ENCODE peak calls at places on chromosome X, in nine cellular contexts. J is A673, K is breast epithelium, O is MM.1S, B is neuronal stem cell, I is SJSA1, A is transverse colon, Z is heart left ventricle, Q is GM23338. C is an unnamed sample. For H3K4me1, the result is how much of the 10 kb centered on the place peaks cover.

GRCh38 chrX:35919536-35920309 is at the start of gene CFAP47:
- DNase-seq in Z (no peak), Q (peak), A (peak), J (peak), I (no peak), O (peak), B (peak), K (no peak), C (no peak)

GRCh38 chrX:71536285-71536684 is 3.4 kb downstream of the OGT start:
- DNase-seq in Q (no peak), A (no peak), B (no peak), J (no peak), O (peak), I (no peak), Z (no peak), K (no peak), C (no peak)

GRCh38 chrX:77299549-77299948 is 147.6 kb upstream of the FGF16 start:
- DNase-seq in B (no peak), O (no peak), Q (no peak), K (no peak), Z (no peak), A (no peak), J (no peak), I (no peak), C (no peak)

GRCh38 chrX:78199851-78200250 is 60.4 kb upstream of the TAF9B start:
- DNase-seq in J (peak), I (no peak), K (no peak), B (no peak), O (peak), Z (no peak), A (no peak), Q (peak), C (no peak)

GRCh38 chrX:30865020-30865419 is 24.0 kb downstream of the TAB3 start:
- DNase-seq in J (peak), Z (no peak), B (no peak), K (no peak), O (peak), A (no peak), Q (peak), I (no peak), C (no peak)

GRCh38 chrX:41921492-41922124 is 1.7 kb downstream of the CASK start:
- DNase-seq in J (peak), A (no peak), B (no peak), K (no peak), Q (no peak), Z (no peak), O (peak), I (no peak), C (no peak)

GRCh38 chrX:54810532-54810931 is 3.0 kb downstream of the MAGED2 start:
- DNase-seq in Z (no peak), O (no peak), B (no peak), K (no peak), I (no peak), Q (no peak), A (no peak), J (no peak), C (no peak)

GRCh38 chrX:152632445-152633097 is 5.1 kb upstream of the GABRQ start:
- DNase-seq in B (peak), Q (peak), A (peak), I (peak), J (peak), K (peak), Z (peak), O (peak), C (no peak)

GRCh38 chrX:154044045-154044444 is 24.3 kb upstream of the IRAK1 start:
- DNase-seq in I (no peak), A (no peak), J (no peak), Q (no peak), Z (no peak), K (no peak), O (no peak), B (no peak), C (no peak)
- H3K4me1 ChIP-seq in I (under half), A (under half), J (under half), Q (under half), Z (half or more), K (under half), O (under half), B (under half), C (under half)

GRCh38 chrX:109739625-109740024 is 6.6 kb upstream of the ACSL4 start:
- DNase-seq in K (no peak), Z (no peak), O (no peak), B (no peak), Q (no peak), J (no peak), A (no peak), I (no peak), C (no peak)
- H3K4me1 ChIP-seq in K (under half), Z (under half), O (under half), B (under half), Q (under half), J (under half), A (under half), I (under half), C (under half)

DNA sequence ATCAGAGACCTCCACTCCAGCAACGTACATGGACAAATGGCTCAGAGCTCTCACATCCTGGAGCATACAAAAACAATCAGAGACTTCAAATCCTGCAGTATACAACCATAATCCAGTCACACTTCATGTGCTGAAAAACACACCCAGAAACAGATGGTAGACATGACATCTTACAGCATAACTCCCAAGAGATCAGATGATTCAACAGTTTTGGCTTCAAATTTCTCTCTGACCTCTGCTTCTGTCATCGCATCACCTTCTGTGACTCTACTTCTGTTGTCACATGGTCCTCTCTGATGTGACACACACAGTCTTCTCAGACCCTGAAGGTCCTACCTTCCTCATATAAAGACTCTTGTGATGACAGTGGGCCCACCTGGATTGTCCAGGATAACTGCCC is 18.5 kb downstream of the SUV39H1 start:
- DNase-seq in A (no peak), Z (no peak), J (no peak), K (no peak), I (no peak), O (no peak), B (no peak), Q (no peak), C (no peak)
- H3K4me1 ChIP-seq in A (under half), Z (under half), J (under half), K (under half), I (under half), O (under half), B (under half), Q (under half), C (under half)

GRCh38 chrX:10159069-10159468 is 2.3 kb downstream of the CLCN4 start:
- DNase-seq in B (no peak), Z (no peak), J (no peak), K (no peak), I (no peak), O (no peak), Q (peak), A (no peak), C (no peak)
- H3K4me1 ChIP-seq in B (under half), Z (under half), J (under half), K (under half), I (under half), O (under half), Q (under half), A (under half), C (under half)

GRCh38 chrX:7110821-7111276 is 36.7 kb upstream of the STS start:
- DNase-seq in O (peak), B (no peak), I (no peak), Z (no peak), K (no peak), Q (no peak), A (no peak), J (no peak), C (no peak)

GRCh38 chrX:7108995-7109634 is 38.4 kb upstream of the STS start:
- DNase-seq in B (peak), K (no peak), Q (no peak), Z (no peak), A (no peak), I (no peak), O (no peak), J (peak), C (no peak)

GRCh38 chrX:7109838-7110793 is 37.4 kb upstream of the STS start:
- DNase-seq in K (no peak), I (no peak), A (no peak), B (no peak), Z (no peak), Q (no peak), J (peak), O (no peak), C (no peak)

GRCh38 chrX:7111518-7111917 is 36.0 kb upstream of the STS start:
- DNase-seq in Q (no peak), A (no peak), Z (no peak), O (no peak), J (no peak), I (no peak), K (no peak), B (no peak), C (no peak)

DNA sequence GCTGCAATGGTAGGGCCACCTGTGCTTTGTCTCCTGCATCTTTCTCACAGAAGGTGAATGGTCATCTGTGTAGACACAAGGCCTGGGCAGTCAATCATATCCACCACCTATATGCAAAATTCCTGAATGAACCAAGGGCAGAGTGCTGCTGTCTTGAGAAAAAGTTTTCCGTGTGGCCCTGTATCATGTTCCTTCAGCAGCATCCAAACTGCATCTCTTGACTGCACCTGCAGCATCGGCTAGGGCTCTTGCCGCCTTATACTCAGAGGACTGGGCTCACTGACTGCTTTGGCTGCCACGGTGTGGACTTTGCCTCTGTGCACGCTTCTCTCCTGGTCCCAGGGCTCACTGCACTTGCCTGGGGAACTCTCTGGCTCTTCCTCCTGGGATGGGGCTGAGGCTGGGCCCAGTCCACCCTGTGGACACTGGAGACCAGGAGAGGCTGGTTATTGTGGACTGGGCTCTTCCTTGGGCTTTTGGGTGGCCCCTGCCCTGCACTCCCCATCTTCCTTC is 39.5 kb upstream of the STS start:
- DNase-seq in J (no peak), Q (no peak), B (no peak), Z (no peak), A (no peak), O (no peak), K (no peak), I (no peak), C (no peak)
- H3K4me1 ChIP-seq in J (under half), Q (under half), B (under half), Z (under half), A (under half), O (under half), K (under half), I (under half), C (under half)

GRCh38 chrX:1485033-1485432 is 32.3 kb upstream of the ASMTL start:
- DNase-seq in I (peak), A (no peak), Z (no peak), J (no peak), B (no peak), K (peak), O (no peak), Q (no peak), C (no peak)

GRCh38 chrX:1486749-1487361 is 34.1 kb upstream of the ASMTL start:
- DNase-seq in B (no peak), I (peak), A (no peak), K (no peak), J (no peak), O (no peak), Q (no peak), Z (peak), C (no peak)

GRCh38 chrX:1483843-1484637 is 31.3 kb upstream of the ASMTL start:
- DNase-seq in K (peak), J (no peak), Q (no peak), B (no peak), I (peak), A (no peak), Z (no peak), O (no peak), C (no peak)

GRCh38 chrX:1486177-1486576 is 33.5 kb upstream of the ASMTL start:
- DNase-seq in Q (no peak), O (no peak), K (no peak), I (peak), A (no peak), J (no peak), Z (no peak), B (no peak), C (no peak)

GRCh38 chrX:1484638-1485019 is 31.9 kb upstream of the ASMTL start:
- DNase-seq in I (no peak), Q (no peak), K (peak), O (no peak), J (no peak), A (no peak), B (no peak), Z (no peak), C (no peak)
- H3K4me1 ChIP-seq in I (under half), Q (under half), K (under half), O (under half), J (under half), A (under half), B (under half), Z (under half), C (under half)

DNA sequence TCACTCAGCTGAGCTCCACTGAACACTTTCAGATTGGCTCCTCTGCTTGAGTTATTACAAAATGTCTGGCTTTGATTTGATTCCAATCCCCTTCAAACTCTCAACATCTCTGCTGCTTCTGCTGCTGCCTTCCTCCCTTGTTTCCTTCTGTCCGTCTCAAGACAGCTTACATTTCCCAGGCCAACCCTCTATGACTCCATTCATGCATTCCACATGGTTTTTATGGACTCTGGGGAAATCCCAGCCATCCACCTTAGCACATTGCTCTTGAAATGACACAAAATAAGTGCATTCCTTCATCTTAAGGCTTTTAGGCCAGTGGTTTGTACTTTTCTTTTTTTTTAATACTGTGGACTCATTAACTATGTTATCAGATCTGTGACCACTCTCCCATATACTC is 68.5 kb upstream of the TMEM164 start:
- DNase-seq in O (no peak), I (no peak), A (no peak), Z (no peak), Q (no peak), B (no peak), J (no peak), K (no peak), C (no peak)
- H3K4me1 ChIP-seq in O (under half), I (under half), A (under half), Z (under half), Q (under half), B (under half), J (under half), K (under half), C (under half)